ENCODE peak calls at places on chromosomes 1 and 21, in eight cellular contexts. M, X, J, L, U, F, A and Q are unnamed samples.

GRCh38 chr1:246311461-246311860 is 195.6 kb downstream of the SMYD3 start:
- DNase-seq in M (no peak), X (no peak), J (no peak), L (no peak), U (no peak), F (no peak), A (no peak), Q (no peak)

GRCh38 chr1:29197590-29197924 is 15.9 kb upstream of the SRSF4 start:
- DNase-seq in M (no peak), X (peak), J (no peak), L (peak), U (peak), F (no peak), A (peak), Q (peak)

GRCh38 chr1:182684128-182684828 is at the start of gene RGS8:
- DNase-seq in M (no peak), X (no peak), J (no peak), L (no peak), U (no peak), F (no peak), A (no peak), Q (no peak)

GRCh38 chr1:156437054-156437453 is 63.5 kb downstream of the MEF2D start:
- DNase-seq in M (no peak), X (no peak), J (no peak), L (no peak), U (no peak), F (no peak), A (no peak), Q (no peak)

GRCh38 chr1:200207711-200208126 is 180.2 kb downstream of the NR5A2 start:
- DNase-seq in M (no peak), X (no peak), J (no peak), L (no peak), U (no peak), F (no peak), A (peak), Q (no peak)

GRCh38 chr1:93579891-93580290 is 101.7 kb downstream of the BCAR3 start:
- DNase-seq in M (no peak), X (peak), J (no peak), L (no peak), U (no peak), F (no peak), A (peak), Q (peak)

GRCh38 chr1:27664291-27664690 is 7.7 kb downstream of the IFI6 start:
- DNase-seq in M (no peak), X (no peak), J (no peak), L (no peak), U (no peak), F (no peak), A (peak), Q (no peak)

GRCh38 chr1:119075614-119076013 is 64.8 kb downstream of the WARS2 start:
- DNase-seq in M (peak), X (no peak), J (no peak), L (no peak), U (no peak), F (no peak), A (peak), Q (no peak)

GRCh38 chr1:206014591-206014990 is 9.1 kb downstream of the CTSE start:
- DNase-seq in M (no peak), X (no peak), J (no peak), L (no peak), U (no peak), F (no peak), A (no peak), Q (no peak)

GRCh38 chr1:77068013-77068412 is 151.2 kb downstream of the PIGK start:
- DNase-seq in M (no peak), X (no peak), J (no peak), L (no peak), U (no peak), F (no peak), A (no peak), Q (no peak)

GRCh38 chr1:202281316-202282016 is 60.3 kb downstream of the UBE2T start:
- DNase-seq in M (no peak), X (no peak), J (no peak), L (no peak), U (peak), F (no peak), A (peak), Q (no peak)

GRCh38 chr1:181061891-181062777 is 26.4 kb upstream of the IER5 start:
- DNase-seq in M (no peak), X (peak), J (no peak), L (no peak), U (no peak), F (peak), A (no peak), Q (peak)

GRCh38 chr1:93666613-93667384 is 14.8 kb downstream of the BCAR3 start:
- DNase-seq in M (peak), X (no peak), J (no peak), L (no peak), U (no peak), F (no peak), A (peak), Q (no peak)

GRCh38 chr1:33131191-33131590 is 50.2 kb downstream of the AZIN2 start:
- DNase-seq in M (no peak), X (no peak), J (no peak), L (no peak), U (no peak), F (no peak), A (no peak), Q (no peak)

GRCh38 chr1:233448290-233448689 is 120.8 kb downstream of the MAP3K21 start:
- DNase-seq in M (peak), X (no peak), J (no peak), L (peak), U (no peak), F (no peak), A (no peak), Q (no peak)

GRCh38 chr21:25664462-25665070 is 25.5 kb downstream of the JAM2 start:
- DNase-seq in M (no peak), X (no peak), J (no peak), L (no peak), U (no peak), F (no peak), A (peak), Q (no peak)

GRCh38 chr1:17485280-17485679 is 45.8 kb upstream of the RCC2 start:
- DNase-seq in M (no peak), X (no peak), J (no peak), L (no peak), U (peak), F (no peak), A (peak), Q (no peak)

GRCh38 chr1:89081005-89081404 is 16.0 kb upstream of the GBP1 start:
- DNase-seq in M (no peak), X (no peak), J (no peak), L (no peak), U (no peak), F (no peak), A (no peak), Q (no peak)

GRCh38 chr1:93708734-93709481 is 27.3 kb upstream of the BCAR3 start:
- DNase-seq in M (no peak), X (no peak), J (no peak), L (no peak), U (no peak), F (no peak), A (peak), Q (no peak)

GRCh38 chr1:204335085-204335484 is 24.6 kb downstream of the PLEKHA6 start:
- DNase-seq in M (peak), X (no peak), J (no peak), L (no peak), U (no peak), F (no peak), A (no peak), Q (no peak)

GRCh38 chr1:89725016-89725380 is 92.1 kb downstream of the LRRC8C start:
- DNase-seq in M (peak), X (peak), J (peak), L (no peak), U (no peak), F (no peak), A (peak), Q (no peak)

GRCh38 chr1:84973493-84974334 is 23.2 kb downstream of the MCOLN2 start:
- DNase-seq in M (no peak), X (no peak), J (no peak), L (no peak), U (no peak), F (no peak), A (peak), Q (no peak)

GRCh38 chr1:27598288-27598687 is 5.7 kb downstream of the AHDC1 start:
- DNase-seq in M (no peak), X (no peak), J (no peak), L (no peak), U (no peak), F (no peak), A (no peak), Q (no peak)

GRCh38 chr1:18320051-18320450 is 160.7 kb upstream of the KLHDC7A start:
- DNase-seq in M (no peak), X (no peak), J (no peak), L (no peak), U (no peak), F (no peak), A (no peak), Q (peak)

GRCh38 chr21:22224261-22224660 is 1226.1 kb downstream of the NCAM2 start:
- DNase-seq in M (no peak), X (no peak), J (no peak), L (no peak), U (no peak), F (no peak), A (no peak), Q (no peak)

GRCh38 chr1:168603501-168604107 is 27.2 kb downstream of the XCL1 start:
- DNase-seq in M (peak), X (peak), J (peak), L (peak), U (peak), F (peak), A (peak), Q (peak)

GRCh38 chr1:116934586-116935207 is 25.0 kb downstream of the PTGFRN start:
- DNase-seq in M (no peak), X (no peak), J (no peak), L (no peak), U (no peak), F (no peak), A (peak), Q (no peak)

GRCh38 chr1:17618558-17619247 is 79.2 kb downstream of the ARHGEF10L start:
- DNase-seq in M (no peak), X (no peak), J (no peak), L (no peak), U (no peak), F (no peak), A (no peak), Q (no peak)

GRCh38 chr1:96865731-96866684 is 144.4 kb downstream of the PTBP2 start:
- DNase-seq in M (peak), X (no peak), J (no peak), L (no peak), U (no peak), F (no peak), A (peak), Q (no peak)

GRCh38 chr1:186442651-186443114 is 18.2 kb downstream of the PDC start:
- DNase-seq in M (no peak), X (no peak), J (no peak), L (no peak), U (peak), F (no peak), A (peak), Q (no peak)

GRCh38 chr1:101540161-101540560 is 303.3 kb downstream of the S1PR1 start:
- DNase-seq in M (no peak), X (no peak), J (no peak), L (no peak), U (no peak), F (no peak), A (no peak), Q (no peak)

GRCh38 chr1:100597784-100598183 is 59.8 kb downstream of the GPR88 start:
- DNase-seq in M (no peak), X (no peak), J (no peak), L (no peak), U (no peak), F (no peak), A (no peak), Q (no peak)

GRCh38 chr1:223245411-223245810 is 102.4 kb upstream of the TLR5 start:
- DNase-seq in M (no peak), X (no peak), J (no peak), L (no peak), U (no peak), F (no peak), A (no peak), Q (no peak)

GRCh38 chr1:185453496-185454192 is 136.6 kb upstream of the IVNS1ABP start:
- DNase-seq in M (no peak), X (no peak), J (no peak), L (no peak), U (no peak), F (no peak), A (no peak), Q (no peak)

GRCh38 chr1:231395051-231395995 is 26.8 kb downstream of the EGLN1 start:
- DNase-seq in M (no peak), X (no peak), J (no peak), L (no peak), U (peak), F (no peak), A (peak), Q (no peak)

GRCh38 chr21:46119565-46120271 is 21.8 kb downstream of the COL6A2 start:
- DNase-seq in M (no peak), X (peak), J (no peak), L (no peak), U (no peak), F (no peak), A (peak), Q (no peak)

GRCh38 chr1:231318015-231318355 is 19.7 kb downstream of the EXOC8 start:
- DNase-seq in M (no peak), X (no peak), J (no peak), L (no peak), U (no peak), F (no peak), A (no peak), Q (no peak)

GRCh38 chr1:167987174-167987573 is 50.3 kb upstream of the MPC2 start:
- DNase-seq in M (no peak), X (no peak), J (no peak), L (no peak), U (no peak), F (no peak), A (peak), Q (no peak)